ENCODE peak calls at places on chromosomes 1 and 21, in six cellular contexts. Y is Caco-2, D is foreskin fibroblast, K is iPS DF 6.9, A is astrocyte of the cerebellum, O is dorsolateral prefrontal cortex. V is an unnamed sample.

GRCh38 chr1:245685111-245685810 is 530.5 kb downstream of the KIF26B start:
- DNase-seq in Y (no peak), D (no peak), K (no peak), A (no peak), O (no peak), V (no peak)

GRCh38 chr1:81619156-81619555 is 181.6 kb upstream of the ADGRL2 start:
- DNase-seq in Y (no peak), D (no peak), K (no peak), A (no peak), O (no peak), V (no peak)

GRCh38 chr1:175918364-175918801 is 175.0 kb upstream of the TNR start:
- DNase-seq in Y (no peak), D (no peak), K (peak; percentile 60), A (no peak), O (no peak), V (no peak)

GRCh38 chr21:34807146-34807880 is 138.5 kb downstream of the CLIC6 start:
- DNase-seq in Y (no peak), D (peak; percentile 90), K (no peak), A (peak; percentile 91), O (no peak), V (peak; percentile 93)

GRCh38 chr1:213296558-213296957 is 245.5 kb downstream of the RPS6KC1 start:
- DNase-seq in Y (no peak), D (peak; percentile 9), K (no peak), A (no peak), O (no peak), V (peak; percentile 4)

GRCh38 chr1:227192163-227192562 is 126.1 kb downstream of the CDC42BPA start:
- DNase-seq in Y (no peak), D (peak; percentile 95), K (no peak), A (peak; percentile 90), O (no peak), V (peak; percentile 98)

GRCh38 chr1:47186267-47187185 is 3.3 kb downstream of the PDZK1IP1 start:
- DNase-seq in Y (peak; percentile 68), D (no peak), K (no peak), A (no peak), O (no peak), V (no peak)

GRCh38 chr1:84668185-84668584 is 22.1 kb downstream of the SSX2IP start:
- DNase-seq in Y (no peak), D (no peak), K (no peak), A (no peak), O (no peak), V (peak; percentile 51)

GRCh38 chr1:195697130-195697529 is 911.1 kb downstream of the KCNT2 start:
- DNase-seq in Y (no peak), D (no peak), K (no peak), A (no peak), O (no peak), V (no peak)

GRCh38 chr1:15714438-15715136 is 21.5 kb upstream of the SLC25A34 start:
- DNase-seq in Y (no peak), D (peak; percentile 46), K (no peak), A (peak; percentile 58), O (peak; percentile 64), V (peak; percentile 83)

GRCh38 chr1:92154934-92155333 is 62.8 kb upstream of the C1orf146 start:
- DNase-seq in Y (no peak), D (no peak), K (no peak), A (no peak), O (no peak), V (no peak)

GRCh38 chr1:205430631-205431305 is 8.9 kb upstream of the LEMD1 start:
- DNase-seq in Y (no peak), D (no peak), K (no peak), A (no peak), O (peak; percentile 72), V (peak; percentile 56)

GRCh38 chr1:179090522-179090921 is 8.7 kb downstream of the TOR3A start:
- DNase-seq in Y (no peak), D (no peak), K (no peak), A (no peak), O (no peak), V (peak; percentile 19)

GRCh38 chr1:36824390-36824861 is 209.9 kb downstream of the GRIK3 start:
- DNase-seq in Y (no peak), D (no peak), K (no peak), A (no peak), O (no peak), V (no peak)

GRCh38 chr21:28953247-28953646 is 39.4 kb downstream of the LTN1 start:
- DNase-seq in Y (no peak), D (no peak), K (no peak), A (no peak), O (no peak), V (no peak)

GRCh38 chr1:97412737-97413136 is 508.1 kb downstream of the DPYD start:
- DNase-seq in Y (no peak), D (no peak), K (no peak), A (no peak), O (no peak), V (no peak)

GRCh38 chr1:11802973-11803885 is 2.5 kb downstream of the MTHFR start:
- DNase-seq in Y (peak; percentile 53), D (peak; percentile 98), K (peak; percentile 83), A (peak; percentile 81), O (peak; percentile 72), V (peak; percentile 98)

GRCh38 chr1:245800901-245801605 is 646.3 kb downstream of the KIF26B start:
- DNase-seq in Y (no peak), D (no peak), K (no peak), A (peak; percentile 22), O (no peak), V (no peak)

DNA sequence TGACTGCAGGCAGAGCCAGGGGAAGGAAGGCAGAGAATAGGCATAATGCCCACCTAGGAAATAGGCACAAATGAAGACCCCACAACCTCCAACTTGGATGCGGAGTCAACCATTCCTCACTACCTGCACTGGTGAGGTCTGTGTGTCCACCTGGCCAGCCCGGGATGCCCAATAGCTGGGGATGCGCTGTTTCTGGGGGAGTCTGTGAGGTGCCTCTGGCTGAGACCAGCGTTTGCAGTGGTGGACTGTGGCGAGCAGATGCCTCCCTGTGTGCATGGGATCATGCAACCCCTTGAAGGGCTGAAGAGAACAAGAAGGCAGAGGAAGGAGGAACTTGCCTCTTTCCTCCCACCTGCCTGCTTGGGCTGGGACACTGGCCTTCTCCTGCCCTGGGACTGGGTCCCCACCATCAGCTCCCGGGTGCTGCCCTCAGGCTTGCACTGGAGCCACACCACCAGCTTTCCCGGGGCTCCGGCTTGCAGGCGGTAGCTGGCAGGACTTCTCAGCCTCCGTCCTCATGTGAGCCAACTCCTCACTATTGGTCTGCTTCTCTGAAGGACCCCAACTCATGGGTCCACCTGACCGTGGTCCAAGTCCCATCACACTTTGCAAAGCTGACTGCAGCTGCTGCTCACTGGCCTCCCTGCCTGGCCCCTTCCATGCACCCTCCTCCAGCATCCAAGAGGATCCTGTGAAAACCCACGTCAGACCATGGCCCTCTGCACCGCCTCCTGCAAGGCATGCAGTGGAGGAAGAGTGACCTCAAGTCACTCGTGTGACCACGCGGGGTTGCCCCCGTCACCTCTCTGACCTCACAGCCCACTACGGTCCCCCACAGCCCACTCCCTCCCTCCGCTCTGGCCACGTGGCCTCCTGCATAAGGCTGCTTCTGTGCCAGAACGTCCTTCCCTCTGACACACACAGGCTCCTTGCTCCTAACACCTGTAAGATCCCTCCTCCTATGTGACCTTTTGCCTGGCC is 2.7 kb upstream of the PDE9A start:
- DNase-seq in Y (no peak), D (no peak), K (no peak), A (no peak), O (no peak), V (no peak)
- H3K4me3 ChIP-seq in Y (no peak overlapping the region), D (no peak overlapping the region), K (no peak overlapping the region), A (no peak overlapping the region), O (no peak overlapping the region), V (no peak overlapping the region)

GRCh38 chr21:44958471-44959191 is 18.8 kb downstream of the SLX9 start:
- DNase-seq in Y (no peak), D (peak; percentile 18), K (no peak), A (peak; percentile 79), O (no peak), V (peak; percentile 66)
- H3K4me3 ChIP-seq in Y (no peak overlapping the region), D (no peak overlapping the region), K (no peak overlapping the region), A (no peak overlapping the region), O (no peak overlapping the region), V (no peak overlapping the region)

GRCh38 chr1:43557744-43558245 is 27.1 kb downstream of the PTPRF start:
- DNase-seq in Y (peak; percentile 54), D (no peak), K (no peak), A (no peak), O (no peak), V (peak; percentile 42)

GRCh38 chr1:43560286-43560685 is 29.6 kb downstream of the PTPRF start:
- DNase-seq in Y (no peak), D (no peak), K (no peak), A (no peak), O (no peak), V (no peak)

GRCh38 chr1:43559714-43560113 is 29.0 kb downstream of the PTPRF start:
- DNase-seq in Y (no peak), D (no peak), K (no peak), A (no peak), O (no peak), V (no peak)

GRCh38 chr1:43556772-43557171 is 26.1 kb downstream of the PTPRF start:
- DNase-seq in Y (no peak), D (no peak), K (no peak), A (no peak), O (no peak), V (no peak)

GRCh38 chr1:43558346-43558841 is 27.7 kb downstream of the PTPRF start:
- DNase-seq in Y (no peak), D (peak; percentile 51), K (no peak), A (no peak), O (no peak), V (peak; percentile 34)
- H3K4me3 ChIP-seq in Y (no peak overlapping the region), D (no peak overlapping the region), K (no peak overlapping the region), A (no peak overlapping the region), O (no peak overlapping the region), V (no peak overlapping the region)

GRCh38 chr1:6162341-6162740 is 17.8 kb downstream of the CHD5 start:
- DNase-seq in Y (no peak), D (no peak), K (no peak), A (no peak), O (no peak), V (no peak)

GRCh38 chr1:6165027-6165426 is 15.1 kb downstream of the CHD5 start:
- DNase-seq in Y (no peak), D (no peak), K (no peak), A (no peak), O (no peak), V (no peak)

GRCh38 chr1:6163973-6164617 is 16.0 kb downstream of the CHD5 start:
- DNase-seq in Y (no peak), D (no peak), K (no peak), A (no peak), O (no peak), V (no peak)

GRCh38 chr1:6162773-6163172 is 17.3 kb downstream of the CHD5 start:
- DNase-seq in Y (no peak), D (no peak), K (no peak), A (no peak), O (no peak), V (no peak)

DNA sequence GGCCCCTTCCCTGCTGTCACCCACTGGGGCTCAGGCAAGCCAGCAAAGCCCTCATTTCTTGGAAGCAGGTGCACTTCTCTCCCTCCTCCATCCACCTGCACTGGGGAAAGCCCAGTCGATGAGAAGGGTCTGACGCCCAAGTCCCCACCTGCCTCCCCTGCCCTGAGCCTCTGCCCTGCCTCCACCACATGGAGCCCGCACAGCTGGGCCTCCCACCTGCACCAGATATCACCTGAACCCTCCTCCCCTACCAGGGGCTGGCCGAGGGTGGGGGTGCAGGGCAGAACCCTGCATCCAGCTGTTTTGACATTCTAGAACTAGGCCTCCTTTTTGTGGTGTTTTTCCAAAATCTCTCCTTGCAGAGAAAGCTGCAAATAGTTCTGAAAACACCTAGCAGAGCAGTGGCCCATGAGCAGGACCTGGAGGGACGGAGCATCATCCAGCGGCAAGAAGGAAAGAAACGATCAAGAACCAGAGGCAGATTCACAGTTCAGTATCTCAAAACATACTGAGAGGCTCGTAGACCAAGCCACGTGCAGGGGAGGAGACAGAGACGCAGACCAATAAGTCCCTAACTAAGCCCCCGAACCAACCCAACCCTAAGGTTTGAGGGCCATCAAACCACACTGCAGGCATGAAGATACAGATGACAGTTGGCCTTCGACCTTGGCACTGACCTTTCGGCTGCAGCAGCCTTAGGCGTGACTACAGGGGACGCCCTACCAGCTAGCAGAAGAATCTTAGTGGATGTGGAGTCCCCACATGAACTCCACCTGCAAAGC is 16.7 kb downstream of the CHD5 start:
- DNase-seq in Y (no peak), D (no peak), K (no peak), A (no peak), O (no peak), V (no peak)
- H3K4me3 ChIP-seq in Y (no peak overlapping the region), D (no peak overlapping the region), K (no peak overlapping the region), A (no peak overlapping the region), O (no peak overlapping the region), V (no peak overlapping the region)